ENCODE peak calls at places on chromosomes 6 and 20, in nine cellular contexts. One of them, this sample, is unnamed.

GRCh38 chr6:28488916-28489365 is 26.7 kb downstream of the GPX6 start:
- DNase-seq in omental fat pad: no peak
- DNase-seq in activated naive CD4-positive, alpha-beta T cell treated with anti-CD3 and anti-CD28 coated beads, Interleukin-2, amount 10 ng/mL, durations not matched to agents 7 days and 5 days: no peak
- DNase-seq in activated CD8-positive, alpha-beta memory T cell treated with anti-CD3 and anti-CD28 coated beads for 4 hours: no peak
- DNase-seq in natural killer cell: no peak
- DNase-seq in stimulated activated CD4-positive, alpha-beta T cell treated with anti-CD3 and anti-CD28 coated beads, Interleukin-12 subunit alpha, Interleukin-12 subunit beta, amount 100 ng/mL, for 4 hours: peak
- DNase-seq in ACHN: no peak
- DNase-seq in fibroblast of the conjunctiva: peak
- DNase-seq in suprapubic skin: no peak
- DNase-seq in this sample: no peak

GRCh38 chr20:50061151-50062005 is 51.6 kb downstream of the UBE2V1 start:
- DNase-seq in stimulated activated CD4-positive, alpha-beta T cell treated with anti-CD3 and anti-CD28 coated beads, Interleukin-12 subunit alpha, Interleukin-12 subunit beta, amount 100 ng/mL, for 4 hours: no peak
- DNase-seq in natural killer cell: no peak
- DNase-seq in fibroblast of the conjunctiva: no peak
- DNase-seq in activated naive CD4-positive, alpha-beta T cell treated with anti-CD3 and anti-CD28 coated beads, Interleukin-2, amount 10 ng/mL, durations not matched to agents 7 days and 5 days: no peak
- DNase-seq in omental fat pad: no peak
- DNase-seq in suprapubic skin: no peak
- DNase-seq in ACHN: no peak
- DNase-seq in activated CD8-positive, alpha-beta memory T cell treated with anti-CD3 and anti-CD28 coated beads for 4 hours: no peak
- DNase-seq in this sample: no peak

GRCh38 chr20:33554914-33555420 is 65.1 kb downstream of the CBFA2T2 start:
- DNase-seq in suprapubic skin: no peak
- DNase-seq in fibroblast of the conjunctiva: peak
- DNase-seq in stimulated activated CD4-positive, alpha-beta T cell treated with anti-CD3 and anti-CD28 coated beads, Interleukin-12 subunit alpha, Interleukin-12 subunit beta, amount 100 ng/mL, for 4 hours: no peak
- DNase-seq in activated naive CD4-positive, alpha-beta T cell treated with anti-CD3 and anti-CD28 coated beads, Interleukin-2, amount 10 ng/mL, durations not matched to agents 7 days and 5 days: peak
- DNase-seq in activated CD8-positive, alpha-beta memory T cell treated with anti-CD3 and anti-CD28 coated beads for 4 hours: peak
- DNase-seq in ACHN: peak
- DNase-seq in natural killer cell: no peak
- DNase-seq in omental fat pad: no peak
- DNase-seq in this sample: no peak

GRCh38 chr20:48787861-48788375 is 39.9 kb downstream of the PREX1 start:
- DNase-seq in natural killer cell: no peak
- DNase-seq in suprapubic skin: no peak
- DNase-seq in fibroblast of the conjunctiva: peak
- DNase-seq in stimulated activated CD4-positive, alpha-beta T cell treated with anti-CD3 and anti-CD28 coated beads, Interleukin-12 subunit alpha, Interleukin-12 subunit beta, amount 100 ng/mL, for 4 hours: no peak
- DNase-seq in omental fat pad: no peak
- DNase-seq in ACHN: peak
- DNase-seq in activated CD8-positive, alpha-beta memory T cell treated with anti-CD3 and anti-CD28 coated beads for 4 hours: no peak
- DNase-seq in activated naive CD4-positive, alpha-beta T cell treated with anti-CD3 and anti-CD28 coated beads, Interleukin-2, amount 10 ng/mL, durations not matched to agents 7 days and 5 days: no peak
- DNase-seq in this sample: no peak

GRCh38 chr6:116008470-116009229 is 52.0 kb downstream of the FRK start:
- DNase-seq in activated naive CD4-positive, alpha-beta T cell treated with anti-CD3 and anti-CD28 coated beads, Interleukin-2, amount 10 ng/mL, durations not matched to agents 7 days and 5 days: no peak
- DNase-seq in stimulated activated CD4-positive, alpha-beta T cell treated with anti-CD3 and anti-CD28 coated beads, Interleukin-12 subunit alpha, Interleukin-12 subunit beta, amount 100 ng/mL, for 4 hours: no peak
- DNase-seq in activated CD8-positive, alpha-beta memory T cell treated with anti-CD3 and anti-CD28 coated beads for 4 hours: no peak
- DNase-seq in ACHN: peak
- DNase-seq in fibroblast of the conjunctiva: peak
- DNase-seq in suprapubic skin: no peak
- DNase-seq in natural killer cell: no peak
- DNase-seq in omental fat pad: no peak
- DNase-seq in this sample: no peak

GRCh38 chr6:42279966-42280629 is 62.4 kb upstream of the MRPS10 start:
- DNase-seq in stimulated activated CD4-positive, alpha-beta T cell treated with anti-CD3 and anti-CD28 coated beads, Interleukin-12 subunit alpha, Interleukin-12 subunit beta, amount 100 ng/mL, for 4 hours: no peak
- DNase-seq in fibroblast of the conjunctiva: no peak
- DNase-seq in suprapubic skin: no peak
- DNase-seq in ACHN: no peak
- DNase-seq in omental fat pad: no peak
- DNase-seq in activated CD8-positive, alpha-beta memory T cell treated with anti-CD3 and anti-CD28 coated beads for 4 hours: no peak
- DNase-seq in activated naive CD4-positive, alpha-beta T cell treated with anti-CD3 and anti-CD28 coated beads, Interleukin-2, amount 10 ng/mL, durations not matched to agents 7 days and 5 days: no peak
- DNase-seq in natural killer cell: no peak
- DNase-seq in this sample: no peak

GRCh38 chr6:147222160-147222838 is 18.1 kb downstream of the STXBP5 start:
- DNase-seq in omental fat pad: no peak
- DNase-seq in suprapubic skin: no peak
- DNase-seq in ACHN: peak
- DNase-seq in activated naive CD4-positive, alpha-beta T cell treated with anti-CD3 and anti-CD28 coated beads, Interleukin-2, amount 10 ng/mL, durations not matched to agents 7 days and 5 days: no peak
- DNase-seq in fibroblast of the conjunctiva: no peak
- DNase-seq in stimulated activated CD4-positive, alpha-beta T cell treated with anti-CD3 and anti-CD28 coated beads, Interleukin-12 subunit alpha, Interleukin-12 subunit beta, amount 100 ng/mL, for 4 hours: no peak
- DNase-seq in activated CD8-positive, alpha-beta memory T cell treated with anti-CD3 and anti-CD28 coated beads for 4 hours: no peak
- DNase-seq in natural killer cell: no peak
- DNase-seq in this sample: no peak

GRCh38 chr6:52877168-52877567 is 32.3 kb downstream of the GSTA3 start:
- DNase-seq in natural killer cell: no peak
- DNase-seq in suprapubic skin: no peak
- DNase-seq in ACHN: peak
- DNase-seq in omental fat pad: no peak
- DNase-seq in activated CD8-positive, alpha-beta memory T cell treated with anti-CD3 and anti-CD28 coated beads for 4 hours: no peak
- DNase-seq in stimulated activated CD4-positive, alpha-beta T cell treated with anti-CD3 and anti-CD28 coated beads, Interleukin-12 subunit alpha, Interleukin-12 subunit beta, amount 100 ng/mL, for 4 hours: no peak
- DNase-seq in fibroblast of the conjunctiva: no peak
- DNase-seq in activated naive CD4-positive, alpha-beta T cell treated with anti-CD3 and anti-CD28 coated beads, Interleukin-2, amount 10 ng/mL, durations not matched to agents 7 days and 5 days: no peak
- DNase-seq in this sample: no peak

GRCh38 chr6:47092249-47092648 is 50.1 kb upstream of the ADGRF1 start:
- DNase-seq in activated CD8-positive, alpha-beta memory T cell treated with anti-CD3 and anti-CD28 coated beads for 4 hours: no peak
- DNase-seq in ACHN: no peak
- DNase-seq in fibroblast of the conjunctiva: peak
- DNase-seq in suprapubic skin: no peak
- DNase-seq in activated naive CD4-positive, alpha-beta T cell treated with anti-CD3 and anti-CD28 coated beads, Interleukin-2, amount 10 ng/mL, durations not matched to agents 7 days and 5 days: no peak
- DNase-seq in natural killer cell: no peak
- DNase-seq in stimulated activated CD4-positive, alpha-beta T cell treated with anti-CD3 and anti-CD28 coated beads, Interleukin-12 subunit alpha, Interleukin-12 subunit beta, amount 100 ng/mL, for 4 hours: no peak
- DNase-seq in omental fat pad: no peak
- DNase-seq in this sample: no peak

GRCh38 chr20:40717343-40717865 is 28.4 kb upstream of the MAFB start:
- DNase-seq in natural killer cell: no peak
- DNase-seq in activated naive CD4-positive, alpha-beta T cell treated with anti-CD3 and anti-CD28 coated beads, Interleukin-2, amount 10 ng/mL, durations not matched to agents 7 days and 5 days: no peak
- DNase-seq in ACHN: no peak
- DNase-seq in omental fat pad: no peak
- DNase-seq in suprapubic skin: no peak
- DNase-seq in activated CD8-positive, alpha-beta memory T cell treated with anti-CD3 and anti-CD28 coated beads for 4 hours: no peak
- DNase-seq in fibroblast of the conjunctiva: no peak
- DNase-seq in stimulated activated CD4-positive, alpha-beta T cell treated with anti-CD3 and anti-CD28 coated beads, Interleukin-12 subunit alpha, Interleukin-12 subunit beta, amount 100 ng/mL, for 4 hours: no peak
- DNase-seq in this sample: no peak

GRCh38 chr6:122075084-122075760 is 324.2 kb upstream of the HSF2 start:
- DNase-seq in ACHN: no peak
- DNase-seq in natural killer cell: no peak
- DNase-seq in fibroblast of the conjunctiva: no peak
- DNase-seq in suprapubic skin: no peak
- DNase-seq in activated CD8-positive, alpha-beta memory T cell treated with anti-CD3 and anti-CD28 coated beads for 4 hours: no peak
- DNase-seq in activated naive CD4-positive, alpha-beta T cell treated with anti-CD3 and anti-CD28 coated beads, Interleukin-2, amount 10 ng/mL, durations not matched to agents 7 days and 5 days: no peak
- DNase-seq in stimulated activated CD4-positive, alpha-beta T cell treated with anti-CD3 and anti-CD28 coated beads, Interleukin-12 subunit alpha, Interleukin-12 subunit beta, amount 100 ng/mL, for 4 hours: no peak
- DNase-seq in omental fat pad: no peak
- DNase-seq in this sample: no peak

GRCh38 chr20:58698741-58699141 is 6.1 kb downstream of the NPEPL1 start:
- DNase-seq in ACHN: no peak
- DNase-seq in suprapubic skin: peak
- DNase-seq in natural killer cell: no peak
- DNase-seq in activated CD8-positive, alpha-beta memory T cell treated with anti-CD3 and anti-CD28 coated beads for 4 hours: no peak
- DNase-seq in omental fat pad: no peak
- DNase-seq in activated naive CD4-positive, alpha-beta T cell treated with anti-CD3 and anti-CD28 coated beads, Interleukin-2, amount 10 ng/mL, durations not matched to agents 7 days and 5 days: peak
- DNase-seq in fibroblast of the conjunctiva: no peak
- DNase-seq in stimulated activated CD4-positive, alpha-beta T cell treated with anti-CD3 and anti-CD28 coated beads, Interleukin-12 subunit alpha, Interleukin-12 subunit beta, amount 100 ng/mL, for 4 hours: no peak
- DNase-seq in this sample: no peak

GRCh38 chr6:167232355-167232754 is 58.8 kb upstream of the UNC93A start:
- DNase-seq in activated naive CD4-positive, alpha-beta T cell treated with anti-CD3 and anti-CD28 coated beads, Interleukin-2, amount 10 ng/mL, durations not matched to agents 7 days and 5 days: no peak
- DNase-seq in ACHN: no peak
- DNase-seq in activated CD8-positive, alpha-beta memory T cell treated with anti-CD3 and anti-CD28 coated beads for 4 hours: no peak
- DNase-seq in natural killer cell: no peak
- DNase-seq in omental fat pad: no peak
- DNase-seq in suprapubic skin: no peak
- DNase-seq in fibroblast of the conjunctiva: no peak
- DNase-seq in stimulated activated CD4-positive, alpha-beta T cell treated with anti-CD3 and anti-CD28 coated beads, Interleukin-12 subunit alpha, Interleukin-12 subunit beta, amount 100 ng/mL, for 4 hours: no peak
- DNase-seq in this sample: no peak

GRCh38 chr20:37344506-37345338 is 1.2 kb upstream of the SRC start:
- DNase-seq in suprapubic skin: peak
- DNase-seq in stimulated activated CD4-positive, alpha-beta T cell treated with anti-CD3 and anti-CD28 coated beads, Interleukin-12 subunit alpha, Interleukin-12 subunit beta, amount 100 ng/mL, for 4 hours: no peak
- DNase-seq in omental fat pad: no peak
- DNase-seq in natural killer cell: no peak
- DNase-seq in activated CD8-positive, alpha-beta memory T cell treated with anti-CD3 and anti-CD28 coated beads for 4 hours: no peak
- DNase-seq in fibroblast of the conjunctiva: no peak
- DNase-seq in ACHN: peak
- DNase-seq in activated naive CD4-positive, alpha-beta T cell treated with anti-CD3 and anti-CD28 coated beads, Interleukin-2, amount 10 ng/mL, durations not matched to agents 7 days and 5 days: no peak
- DNase-seq in this sample: peak

GRCh38 chr6:19465760-19466159 is 371.4 kb upstream of the ID4 start:
- DNase-seq in natural killer cell: no peak
- DNase-seq in ACHN: no peak
- DNase-seq in suprapubic skin: no peak
- DNase-seq in fibroblast of the conjunctiva: peak
- DNase-seq in stimulated activated CD4-positive, alpha-beta T cell treated with anti-CD3 and anti-CD28 coated beads, Interleukin-12 subunit alpha, Interleukin-12 subunit beta, amount 100 ng/mL, for 4 hours: no peak
- DNase-seq in activated CD8-positive, alpha-beta memory T cell treated with anti-CD3 and anti-CD28 coated beads for 4 hours: no peak
- DNase-seq in omental fat pad: no peak
- DNase-seq in activated naive CD4-positive, alpha-beta T cell treated with anti-CD3 and anti-CD28 coated beads, Interleukin-2, amount 10 ng/mL, durations not matched to agents 7 days and 5 days: no peak
- DNase-seq in this sample: no peak

GRCh38 chr20:11047559-11047958 is 373.8 kb upstream of the JAG1 start:
- DNase-seq in activated CD8-positive, alpha-beta memory T cell treated with anti-CD3 and anti-CD28 coated beads for 4 hours: no peak
- DNase-seq in activated naive CD4-positive, alpha-beta T cell treated with anti-CD3 and anti-CD28 coated beads, Interleukin-2, amount 10 ng/mL, durations not matched to agents 7 days and 5 days: no peak
- DNase-seq in omental fat pad: no peak
- DNase-seq in ACHN: no peak
- DNase-seq in natural killer cell: no peak
- DNase-seq in fibroblast of the conjunctiva: no peak
- DNase-seq in suprapubic skin: no peak
- DNase-seq in stimulated activated CD4-positive, alpha-beta T cell treated with anti-CD3 and anti-CD28 coated beads, Interleukin-12 subunit alpha, Interleukin-12 subunit beta, amount 100 ng/mL, for 4 hours: no peak
- DNase-seq in this sample: no peak

GRCh38 chr20:48406462-48407235 is 421.1 kb downstream of the PREX1 start:
- DNase-seq in natural killer cell: no peak
- DNase-seq in omental fat pad: no peak
- DNase-seq in stimulated activated CD4-positive, alpha-beta T cell treated with anti-CD3 and anti-CD28 coated beads, Interleukin-12 subunit alpha, Interleukin-12 subunit beta, amount 100 ng/mL, for 4 hours: no peak
- DNase-seq in ACHN: no peak
- DNase-seq in activated CD8-positive, alpha-beta memory T cell treated with anti-CD3 and anti-CD28 coated beads for 4 hours: no peak
- DNase-seq in activated naive CD4-positive, alpha-beta T cell treated with anti-CD3 and anti-CD28 coated beads, Interleukin-2, amount 10 ng/mL, durations not matched to agents 7 days and 5 days: no peak
- DNase-seq in fibroblast of the conjunctiva: no peak
- DNase-seq in suprapubic skin: no peak
- DNase-seq in this sample: no peak

GRCh38 chr6:220312-220711 is 72.0 kb upstream of the DUSP22 start:
- DNase-seq in activated naive CD4-positive, alpha-beta T cell treated with anti-CD3 and anti-CD28 coated beads, Interleukin-2, amount 10 ng/mL, durations not matched to agents 7 days and 5 days: no peak
- DNase-seq in fibroblast of the conjunctiva: no peak
- DNase-seq in natural killer cell: no peak
- DNase-seq in activated CD8-positive, alpha-beta memory T cell treated with anti-CD3 and anti-CD28 coated beads for 4 hours: no peak
- DNase-seq in omental fat pad: no peak
- DNase-seq in suprapubic skin: no peak
- DNase-seq in stimulated activated CD4-positive, alpha-beta T cell treated with anti-CD3 and anti-CD28 coated beads, Interleukin-12 subunit alpha, Interleukin-12 subunit beta, amount 100 ng/mL, for 4 hours: no peak
- DNase-seq in ACHN: no peak
- DNase-seq in this sample: no peak

This sample was measured in ureter.